ENCODE peak calls at places on chromosome 16, in five cellular contexts. A is MCF 10A, I is A549, U is esophagus squamous epithelium, E is GM10248. Y is an unnamed sample.

GRCh38 chr16:67736858-67737257 is 17.7 kb upstream of the GFOD2 start:
- DNase-seq in A (no peak), I (no peak), U (no peak), E (no peak), Y (no peak)

GRCh38 chr16:79599256-79599836 is 1.2 kb downstream of the MAF start:
- DNase-seq in A (no peak), I (peak; percentile 31), U (no peak), E (peak; percentile 21), Y (peak; percentile 20)

GRCh38 chr16:85383836-85384825 is 229.0 kb upstream of the GSE1 start:
- DNase-seq in A (peak; percentile 87), I (no peak), U (no peak), E (no peak), Y (no peak)

GRCh38 chr16:68969338-68969737 is 126.0 kb downstream of the TANGO6 start:
- DNase-seq in A (no peak), I (no peak), U (no peak), E (no peak), Y (no peak)

GRCh38 chr16:2205967-2206313 is 686 bp downstream of the MLST8 start:
- DNase-seq in A (no peak), I (no peak), U (no peak), E (no peak), Y (no peak)

GRCh38 chr16:89639385-89639784 is 18.1 kb downstream of the CHMP1A start:
- DNase-seq in A (no peak), I (no peak), U (no peak), E (no peak), Y (no peak)

GRCh38 chr16:56869513-56870270 is 4.7 kb downstream of the SLC12A3 start:
- DNase-seq in A (peak; percentile 57), I (peak; percentile 80), U (no peak), E (peak; percentile 68), Y (peak; percentile 69)

GRCh38 chr16:75754126-75754525 is 27.8 kb upstream of the CPHXL start:
- DNase-seq in A (peak; percentile 75), I (no peak), U (no peak), E (no peak), Y (no peak)

GRCh38 chr16:79128706-79129105 is 471.8 kb downstream of the MAF start:
- DNase-seq in A (no peak), I (no peak), U (no peak), E (no peak), Y (no peak)

GRCh38 chr16:47463771-47464624 is 2.9 kb downstream of the PHKB start:
- DNase-seq in A (peak; percentile 13), I (no peak), U (no peak), E (no peak), Y (no peak)

DNA sequence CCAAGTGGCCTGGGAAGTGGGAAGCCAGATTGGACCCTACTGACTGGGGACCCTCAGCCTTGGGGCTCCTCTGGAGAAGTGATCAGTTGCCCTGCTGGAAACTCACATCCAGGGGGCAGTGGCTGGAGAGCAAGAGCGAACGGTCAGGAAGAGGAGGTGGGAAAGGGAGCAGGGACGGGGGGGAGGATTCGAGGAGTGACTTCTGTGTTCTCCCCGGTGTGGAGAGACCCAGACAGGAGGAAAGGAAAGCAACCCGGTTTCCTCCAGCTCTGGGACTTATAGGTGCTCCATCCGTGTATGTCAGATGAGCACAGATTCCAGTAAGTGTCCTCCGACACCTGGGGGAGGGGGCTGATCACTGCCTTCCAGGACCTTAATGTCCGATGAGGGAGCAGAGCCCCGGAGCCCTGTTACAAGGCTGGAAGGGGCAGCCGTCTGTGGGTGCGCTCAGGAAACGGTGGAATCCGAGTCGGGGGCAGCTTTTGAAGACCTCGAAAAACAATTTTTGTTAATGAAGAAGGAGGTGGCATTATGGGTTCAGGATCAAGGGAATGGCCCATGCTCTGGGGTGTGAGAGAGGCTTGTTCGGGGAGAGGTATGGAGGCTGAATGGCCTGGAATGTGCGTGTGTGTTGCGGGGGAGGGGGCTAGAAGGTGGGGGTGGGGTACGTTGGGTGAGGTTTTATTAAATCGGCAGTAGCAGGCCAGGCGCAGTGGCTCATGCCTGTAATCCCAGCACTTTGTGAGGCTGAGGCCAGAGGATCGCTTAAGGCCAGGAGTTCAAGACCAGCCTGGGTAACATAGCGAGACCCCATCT is 34.8 kb upstream of the NDRG4 start:
- DNase-seq in A (no peak), I (peak; percentile 51), U (no peak), E (no peak), Y (no peak)
- TF ChIP-seq CTCF in A (no peak), I (no peak), U (no peak), E (no peak), Y (no peak)

GRCh38 chr16:28597692-28598261 is 927 bp upstream of the SULT1A2 start:
- DNase-seq in A (no peak), I (peak; percentile 16), U (no peak), E (no peak), Y (peak; percentile 31)
- TF ChIP-seq CTCF in A (no peak), I (no peak), U (no peak), E (no peak), Y (no peak)

DNA sequence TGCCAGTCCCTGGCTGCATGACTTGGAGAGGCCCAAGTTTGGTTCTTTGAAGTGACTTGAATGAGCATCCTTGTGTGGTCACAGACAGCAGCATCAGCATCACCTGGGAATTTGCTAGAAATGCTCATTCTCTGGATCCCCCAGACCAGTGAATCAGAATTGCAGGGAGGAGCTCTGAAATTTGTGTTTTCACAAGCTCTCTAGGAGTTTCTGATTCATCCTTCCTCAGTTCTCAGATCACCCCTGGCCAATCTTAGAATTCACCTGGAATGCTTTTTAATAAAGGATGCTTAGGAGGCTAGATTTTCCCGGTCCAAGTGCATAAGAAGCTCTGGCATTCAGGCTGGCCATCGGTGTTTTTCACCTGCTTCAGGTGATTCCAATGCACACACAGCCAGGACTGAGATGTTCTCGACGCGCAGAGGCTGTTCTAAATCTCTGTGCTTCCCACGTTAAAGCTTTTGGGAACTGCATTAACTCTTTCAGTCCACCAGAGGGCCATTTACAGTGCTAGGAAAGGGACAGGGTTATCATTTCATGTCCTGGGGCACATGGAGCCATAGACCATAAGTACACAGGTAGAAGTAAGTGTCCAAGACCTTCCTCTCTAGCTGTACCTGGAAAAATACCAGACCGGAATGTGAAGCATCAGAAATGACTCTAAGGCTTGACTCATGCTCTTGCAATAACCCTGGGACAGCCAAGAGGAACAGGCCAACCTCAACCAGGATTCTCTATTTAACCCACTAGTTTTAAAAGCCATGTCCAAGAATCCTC is 85.7 kb upstream of the XYLT1 start:
- DNase-seq in A (peak; percentile 67), I (peak; percentile 25), U (no peak), E (peak; percentile 39), Y (peak; percentile 6)
- TF ChIP-seq CTCF in A (no peak), I (peak; percentile 32), U (no peak), E (peak; percentile 50), Y (peak; percentile 64)

DNA sequence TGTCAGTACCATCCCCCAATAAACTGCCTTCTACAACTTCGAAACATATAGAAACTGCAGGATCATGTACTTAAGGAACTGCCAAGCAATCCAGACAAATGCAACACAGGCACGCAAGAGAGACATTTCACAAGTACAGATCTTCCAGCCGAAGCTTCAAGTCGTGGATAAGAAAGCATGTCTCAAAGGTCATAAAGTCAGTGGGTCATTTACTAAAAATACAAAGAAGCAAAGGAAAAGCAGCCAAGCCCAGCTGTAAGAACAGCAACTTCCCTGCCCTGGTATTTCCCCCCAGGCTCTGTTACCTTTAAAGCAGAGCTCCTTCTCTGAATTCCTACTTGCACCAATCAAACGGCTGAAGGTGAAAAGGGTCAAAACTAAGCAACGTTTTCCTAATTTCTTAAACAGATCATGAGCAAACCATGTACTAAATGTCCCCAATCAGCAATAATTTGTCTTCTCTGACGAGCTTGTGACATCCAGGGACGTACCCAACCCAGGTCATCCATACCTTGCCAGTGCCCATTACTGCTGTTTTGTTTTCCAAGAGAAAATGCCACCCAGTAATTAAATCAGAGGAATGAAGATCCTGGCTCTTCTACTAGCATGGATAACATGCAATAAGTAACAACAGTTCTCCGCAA is 1.7 kb downstream of the AKTIP start:
- DNase-seq in A (peak; percentile 40), I (no peak), U (no peak), E (no peak), Y (no peak)
- TF ChIP-seq CTCF in A (no peak), I (no peak), U (no peak), E (no peak), Y (no peak)

Y was measured in activated CD8-positive, alpha-beta T cell treated with anti-CD3 and anti-CD28 coated beads for 36 hours.